ENCODE peak calls at places on chromosomes 3 and 15, in four cellular contexts. A is B cell; P is activated naive CD8-positive, alpha-beta T cell treated with anti-CD3 and anti-CD28 coated beads, Interleukin-2, amount 50 U/mL, for 24 hours; T is mucosa of descending colon. H is an unnamed sample.

GRCh38 chr3:119795849-119796248 is 13.9 kb downstream of the NR1I2 start:
- DNase-seq in A (no peak), P (no peak), T (no peak), H (no peak)

GRCh38 chr15:73787621-73788020 is 34.5 kb upstream of the INSYN1 start:
- DNase-seq in A (no peak), P (no peak), T (no peak), H (no peak)

GRCh38 chr15:40149339-40149738 is 11.5 kb upstream of the BUB1B start:
- DNase-seq in A (no peak), P (no peak), T (no peak), H (no peak)

GRCh38 chr15:48411971-48412591 is 80.9 kb downstream of the DUT start:
- DNase-seq in A (no peak), P (no peak), T (no peak), H (no peak)

GRCh38 chr3:188900421-188900941 is 271.3 kb upstream of the TPRG1 start:
- DNase-seq in A (no peak), P (no peak), T (no peak), H (no peak)

GRCh38 chr3:171846594-171846993 is 3.4 kb downstream of the TMEM212 start:
- DNase-seq in A (no peak), P (no peak), T (no peak), H (no peak)

GRCh38 chr15:50181206-50181982 is 602 bp upstream of the SLC27A2 start:
- DNase-seq in A (no peak), P (no peak), T (no peak), H (peak; percentile 23)

GRCh38 chr3:142850395-142851023 is 38.4 kb downstream of the PCOLCE2 start:
- DNase-seq in A (no peak), P (peak; percentile 7), T (no peak), H (no peak)

GRCh38 chr3:133040696-133041523 is 2.7 kb downstream of the TMEM108 start:
- DNase-seq in A (no peak), P (peak; percentile 42), T (peak; percentile 49), H (peak; percentile 88)

GRCh38 chr3:25513642-25514266 is 85.7 kb downstream of the RARB start:
- DNase-seq in A (no peak), P (no peak), T (no peak), H (no peak)

GRCh38 chr15:49987198-49987785 is 131.7 kb downstream of the ATP8B4 start:
- DNase-seq in A (no peak), P (no peak), T (no peak), H (no peak)

GRCh38 chr3:53799338-53799865 is 46.8 kb downstream of the CHDH start:
- DNase-seq in A (no peak), P (no peak), T (no peak), H (no peak)

GRCh38 chr15:65304393-65305143 is at the start of gene RNU5B-1:
- DNase-seq in A (peak; percentile 69), P (peak; percentile 83), T (peak; percentile 62), H (peak; percentile 90)

GRCh38 chr3:104596551-104596950 is 770.2 kb upstream of the ALCAM start:
- DNase-seq in A (peak; percentile 16), P (no peak), T (no peak), H (peak; percentile 89)

GRCh38 chr3:64303881-64304280 is 78.6 kb upstream of the PRICKLE2 start:
- DNase-seq in A (no peak), P (no peak), T (no peak), H (no peak)

GRCh38 chr3:195126073-195126605 is 144.8 kb downstream of the XXYLT1 start:
- DNase-seq in A (no peak), P (no peak), T (no peak), H (no peak)

GRCh38 chr15:25237291-25237978 is 201.4 kb downstream of the UBE3A start:
- DNase-seq in A (no peak), P (no peak), T (no peak), H (no peak)

GRCh38 chr3:14534379-14535191 is 5.6 kb downstream of the GRIP2 start:
- DNase-seq in A (no peak), P (no peak), T (peak; percentile 8), H (peak; percentile 49)

GRCh38 chr3:169448501-169448900 is 215.0 kb downstream of the MECOM start:
- DNase-seq in A (no peak), P (no peak), T (no peak), H (no peak)

GRCh38 chr15:81091889-81092558 is 42.0 kb upstream of the CFAP161 start:
- DNase-seq in A (no peak), P (no peak), T (no peak), H (no peak)

GRCh38 chr3:112199622-112200316 is 66.7 kb upstream of the GCSAM start:
- DNase-seq in A (no peak), P (no peak), T (no peak), H (no peak)

GRCh38 chr3:47019201-47019600 is 39.7 kb downstream of the NBEAL2 start:
- DNase-seq in A (no peak), P (no peak), T (no peak), H (no peak)

GRCh38 chr3:33219175-33219487 is 521 bp upstream of the SUSD5 start:
- DNase-seq in A (no peak), P (no peak), T (no peak), H (no peak)

GRCh38 chr3:43155464-43156121 is 49.7 kb upstream of the POMGNT2 start:
- DNase-seq in A (no peak), P (no peak), T (peak; percentile 65), H (no peak)

GRCh38 chr3:37736632-37737031 is 125.0 kb upstream of the CTDSPL start:
- DNase-seq in A (peak; percentile 34), P (no peak), T (no peak), H (no peak)

GRCh38 chr15:52805351-52806283 is 15.5 kb upstream of the ONECUT1 start:
- DNase-seq in A (peak; percentile 57), P (no peak), T (peak; percentile 23), H (no peak)

GRCh38 chr15:74497584-74497983 is 36.6 kb upstream of the UBL7 start:
- DNase-seq in A (no peak), P (no peak), T (no peak), H (peak; percentile 91)

GRCh38 chr15:44790215-44790614 is 53.9 kb downstream of the TRIM69 start:
- DNase-seq in A (no peak), P (no peak), T (no peak), H (no peak)

GRCh38 chr15:60424006-60424405 is 26.2 kb upstream of the ANXA2 start:
- DNase-seq in A (no peak), P (no peak), T (no peak), H (no peak)

GRCh38 chr3:13106308-13106970 is 33.2 kb upstream of the IQSEC1 start:
- DNase-seq in A (no peak), P (no peak), T (peak; percentile 9), H (no peak)

GRCh38 chr3:12706504-12707253 is 42.8 kb upstream of the RAF1 start:
- DNase-seq in A (peak; percentile 59), P (peak; percentile 54), T (peak; percentile 54), H (peak; percentile 23)

GRCh38 chr15:41944313-41944940 is 27.9 kb downstream of the EHD4 start:
- DNase-seq in A (no peak), P (no peak), T (no peak), H (no peak)